ENCODE peak calls at places on chromosomes 1 and 21, in ten cellular contexts. One of them, this sample, is unnamed.

GRCh38 chr1:51622455-51622913 is 5.6 kb downstream of the OSBPL9 start:
- DNase-seq in CD14-positive monocyte: peak
- DNase-seq in HFF-Myc: peak
- DNase-seq in ovary: peak
- DNase-seq in chondrocyte: no peak
- DNase-seq in left ventricle myocardium inferior: peak
- DNase-seq in mammary epithelial cell: peak
- DNase-seq in fibroblast of pulmonary artery: peak
- DNase-seq in osteocyte: no peak
- DNase-seq in kidney epithelial cell: peak
- DNase-seq in this sample: no peak

GRCh38 chr1:117820694-117821381 is 108.6 kb downstream of the GDAP2 start:
- DNase-seq in kidney epithelial cell: no peak
- DNase-seq in mammary epithelial cell: no peak
- DNase-seq in ovary: no peak
- DNase-seq in chondrocyte: no peak
- DNase-seq in osteocyte: no peak
- DNase-seq in CD14-positive monocyte: no peak
- DNase-seq in left ventricle myocardium inferior: no peak
- DNase-seq in fibroblast of pulmonary artery: no peak
- DNase-seq in HFF-Myc: peak
- DNase-seq in this sample: no peak

GRCh38 chr1:7044471-7044805 is 259.2 kb downstream of the CAMTA1 start:
- DNase-seq in osteocyte: no peak
- DNase-seq in kidney epithelial cell: no peak
- DNase-seq in mammary epithelial cell: no peak
- DNase-seq in chondrocyte: no peak
- DNase-seq in fibroblast of pulmonary artery: no peak
- DNase-seq in HFF-Myc: no peak
- DNase-seq in ovary: no peak
- DNase-seq in CD14-positive monocyte: no peak
- DNase-seq in left ventricle myocardium inferior: no peak
- DNase-seq in this sample: no peak

GRCh38 chr1:228842094-228842775 is 107.0 kb downstream of the RHOU start:
- DNase-seq in ovary: peak
- DNase-seq in kidney epithelial cell: peak
- DNase-seq in CD14-positive monocyte: peak
- DNase-seq in chondrocyte: no peak
- DNase-seq in fibroblast of pulmonary artery: peak
- DNase-seq in HFF-Myc: peak
- DNase-seq in osteocyte: no peak
- DNase-seq in mammary epithelial cell: peak
- DNase-seq in left ventricle myocardium inferior: no peak
- DNase-seq in this sample: no peak

GRCh38 chr1:218312509-218312908 is 27.4 kb downstream of the RRP15 start:
- DNase-seq in CD14-positive monocyte: no peak
- DNase-seq in osteocyte: no peak
- DNase-seq in kidney epithelial cell: no peak
- DNase-seq in mammary epithelial cell: no peak
- DNase-seq in ovary: no peak
- DNase-seq in HFF-Myc: no peak
- DNase-seq in chondrocyte: no peak
- DNase-seq in left ventricle myocardium inferior: no peak
- DNase-seq in fibroblast of pulmonary artery: peak
- DNase-seq in this sample: no peak

GRCh38 chr1:14511856-14512585 is 86.5 kb upstream of the KAZN start:
- DNase-seq in CD14-positive monocyte: no peak
- DNase-seq in mammary epithelial cell: no peak
- DNase-seq in left ventricle myocardium inferior: no peak
- DNase-seq in osteocyte: no peak
- DNase-seq in kidney epithelial cell: no peak
- DNase-seq in ovary: no peak
- DNase-seq in fibroblast of pulmonary artery: no peak
- DNase-seq in chondrocyte: no peak
- DNase-seq in HFF-Myc: no peak
- DNase-seq in this sample: no peak

GRCh38 chr21:44701023-44701400 is 4.0 kb downstream of the KRTAP10-12 start:
- DNase-seq in kidney epithelial cell: no peak
- DNase-seq in fibroblast of pulmonary artery: no peak
- DNase-seq in osteocyte: peak
- DNase-seq in HFF-Myc: no peak
- DNase-seq in chondrocyte: no peak
- DNase-seq in CD14-positive monocyte: no peak
- DNase-seq in left ventricle myocardium inferior: no peak
- DNase-seq in mammary epithelial cell: no peak
- DNase-seq in ovary: no peak
- DNase-seq in this sample: no peak

GRCh38 chr1:158644479-158644878 is 39.4 kb downstream of the OR10Z1 start:
- DNase-seq in ovary: no peak
- DNase-seq in CD14-positive monocyte: no peak
- DNase-seq in osteocyte: no peak
- DNase-seq in HFF-Myc: no peak
- DNase-seq in mammary epithelial cell: no peak
- DNase-seq in kidney epithelial cell: no peak
- DNase-seq in fibroblast of pulmonary artery: no peak
- DNase-seq in left ventricle myocardium inferior: no peak
- DNase-seq in chondrocyte: no peak
- DNase-seq in this sample: no peak

GRCh38 chr1:154529308-154529707 is 27.1 kb upstream of the SHE start:
- DNase-seq in chondrocyte: no peak
- DNase-seq in HFF-Myc: no peak
- DNase-seq in ovary: no peak
- DNase-seq in mammary epithelial cell: no peak
- DNase-seq in kidney epithelial cell: no peak
- DNase-seq in CD14-positive monocyte: no peak
- DNase-seq in left ventricle myocardium inferior: no peak
- DNase-seq in fibroblast of pulmonary artery: no peak
- DNase-seq in osteocyte: no peak
- DNase-seq in this sample: no peak

GRCh38 chr1:180267761-180268555 is 37.9 kb downstream of the LHX4 start:
- DNase-seq in chondrocyte: no peak
- DNase-seq in fibroblast of pulmonary artery: no peak
- DNase-seq in ovary: no peak
- DNase-seq in HFF-Myc: no peak
- DNase-seq in mammary epithelial cell: no peak
- DNase-seq in CD14-positive monocyte: no peak
- DNase-seq in kidney epithelial cell: no peak
- DNase-seq in osteocyte: peak
- DNase-seq in left ventricle myocardium inferior: no peak
- DNase-seq in this sample: no peak

GRCh38 chr21:41135715-41136114 is 32.2 kb upstream of the BACE2 start:
- DNase-seq in ovary: no peak
- DNase-seq in osteocyte: no peak
- DNase-seq in left ventricle myocardium inferior: no peak
- DNase-seq in fibroblast of pulmonary artery: no peak
- DNase-seq in mammary epithelial cell: no peak
- DNase-seq in chondrocyte: no peak
- DNase-seq in kidney epithelial cell: no peak
- DNase-seq in CD14-positive monocyte: no peak
- DNase-seq in HFF-Myc: no peak
- DNase-seq in this sample: no peak

GRCh38 chr21:17613242-17613676 is 558 bp upstream of the BTG3 start:
- DNase-seq in CD14-positive monocyte: no peak
- DNase-seq in fibroblast of pulmonary artery: peak
- DNase-seq in HFF-Myc: no peak
- DNase-seq in left ventricle myocardium inferior: no peak
- DNase-seq in ovary: peak
- DNase-seq in chondrocyte: no peak
- DNase-seq in kidney epithelial cell: no peak
- DNase-seq in mammary epithelial cell: no peak
- DNase-seq in osteocyte: no peak
- DNase-seq in this sample: no peak

GRCh38 chr1:85049735-85050166 is 1.5 kb upstream of the MCOLN3 start:
- DNase-seq in chondrocyte: no peak
- DNase-seq in kidney epithelial cell: no peak
- DNase-seq in CD14-positive monocyte: no peak
- DNase-seq in osteocyte: no peak
- DNase-seq in mammary epithelial cell: no peak
- DNase-seq in HFF-Myc: no peak
- DNase-seq in left ventricle myocardium inferior: no peak
- DNase-seq in fibroblast of pulmonary artery: no peak
- DNase-seq in ovary: no peak
- DNase-seq in this sample: no peak

GRCh38 chr1:166947398-166948043 is 27.8 kb downstream of the ILDR2 start:
- DNase-seq in chondrocyte: peak
- DNase-seq in kidney epithelial cell: peak
- DNase-seq in fibroblast of pulmonary artery: peak
- DNase-seq in CD14-positive monocyte: no peak
- DNase-seq in left ventricle myocardium inferior: peak
- DNase-seq in ovary: peak
- DNase-seq in osteocyte: peak
- DNase-seq in HFF-Myc: no peak
- DNase-seq in mammary epithelial cell: peak
- DNase-seq in this sample: no peak

GRCh38 chr1:16063921-16064320 is 9.5 kb downstream of the FAM131C start:
- DNase-seq in fibroblast of pulmonary artery: no peak
- DNase-seq in osteocyte: no peak
- DNase-seq in mammary epithelial cell: no peak
- DNase-seq in chondrocyte: no peak
- DNase-seq in ovary: no peak
- DNase-seq in kidney epithelial cell: no peak
- DNase-seq in CD14-positive monocyte: no peak
- DNase-seq in left ventricle myocardium inferior: no peak
- DNase-seq in HFF-Myc: no peak
- DNase-seq in this sample: no peak

GRCh38 chr1:16063226-16063829 is 10.1 kb downstream of the FAM131C start:
- DNase-seq in kidney epithelial cell: no peak
- DNase-seq in mammary epithelial cell: no peak
- DNase-seq in HFF-Myc: no peak
- DNase-seq in osteocyte: no peak
- DNase-seq in chondrocyte: no peak
- DNase-seq in ovary: no peak
- DNase-seq in CD14-positive monocyte: no peak
- DNase-seq in fibroblast of pulmonary artery: no peak
- DNase-seq in left ventricle myocardium inferior: no peak
- DNase-seq in this sample: no peak

GRCh38 chr1:16066245-16066644 is 7.2 kb downstream of the FAM131C start:
- DNase-seq in chondrocyte: no peak
- DNase-seq in ovary: no peak
- DNase-seq in left ventricle myocardium inferior: no peak
- DNase-seq in fibroblast of pulmonary artery: no peak
- DNase-seq in kidney epithelial cell: no peak
- DNase-seq in osteocyte: no peak
- DNase-seq in HFF-Myc: no peak
- DNase-seq in mammary epithelial cell: no peak
- DNase-seq in CD14-positive monocyte: no peak
- DNase-seq in this sample: no peak

GRCh38 chr1:16064536-16065196 is 8.8 kb downstream of the FAM131C start:
- DNase-seq in chondrocyte: no peak
- DNase-seq in HFF-Myc: no peak
- DNase-seq in ovary: no peak
- DNase-seq in kidney epithelial cell: no peak
- DNase-seq in fibroblast of pulmonary artery: no peak
- DNase-seq in CD14-positive monocyte: no peak
- DNase-seq in mammary epithelial cell: no peak
- DNase-seq in osteocyte: no peak
- DNase-seq in left ventricle myocardium inferior: no peak
- DNase-seq in this sample: no peak

GRCh38 chr1:16065197-16065576 is 8.3 kb downstream of the FAM131C start:
- DNase-seq in mammary epithelial cell: no peak
- DNase-seq in ovary: no peak
- DNase-seq in chondrocyte: no peak
- DNase-seq in fibroblast of pulmonary artery: no peak
- DNase-seq in HFF-Myc: no peak
- DNase-seq in osteocyte: no peak
- DNase-seq in CD14-positive monocyte: no peak
- DNase-seq in kidney epithelial cell: no peak
- DNase-seq in left ventricle myocardium inferior: no peak
- DNase-seq in this sample: no peak
- TF ChIP-seq CTCF in mammary epithelial cell: no peak
- TF ChIP-seq CTCF in ovary: no peak
- TF ChIP-seq CTCF in chondrocyte: no peak
- TF ChIP-seq CTCF in fibroblast of pulmonary artery: no peak
- TF ChIP-seq CTCF in HFF-Myc: no peak
- TF ChIP-seq CTCF in osteocyte: no peak
- TF ChIP-seq CTCF in CD14-positive monocyte: no peak
- TF ChIP-seq CTCF in kidney epithelial cell: no peak
- TF ChIP-seq CTCF in left ventricle myocardium inferior: no peak
- TF ChIP-seq CTCF in this sample: no peak

DNA sequence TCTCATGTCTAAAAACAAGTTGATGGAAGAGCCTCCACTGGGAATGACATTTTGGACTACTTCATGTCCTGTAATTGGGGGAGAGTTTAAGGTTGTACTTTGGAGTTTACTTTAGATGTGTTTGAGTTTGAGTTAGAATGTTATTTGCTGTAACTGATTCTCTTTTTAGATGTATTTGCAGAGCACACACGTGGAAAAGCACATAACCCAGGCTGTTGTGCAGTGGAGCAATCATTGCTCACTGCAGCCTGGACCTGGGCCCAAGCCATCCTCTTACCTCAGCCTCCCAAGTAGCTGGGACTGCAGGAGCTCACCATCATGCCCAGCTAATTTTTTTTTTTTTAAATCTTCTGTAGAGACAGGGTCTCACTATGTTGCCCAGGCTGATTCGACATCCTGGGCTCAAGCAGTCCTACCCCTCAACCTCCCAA is 36.7 kb upstream of the SH3D21 start:
- DNase-seq in left ventricle myocardium inferior: no peak
- DNase-seq in mammary epithelial cell: no peak
- DNase-seq in ovary: no peak
- DNase-seq in CD14-positive monocyte: no peak
- DNase-seq in osteocyte: no peak
- DNase-seq in kidney epithelial cell: no peak
- DNase-seq in chondrocyte: no peak
- DNase-seq in HFF-Myc: no peak
- DNase-seq in fibroblast of pulmonary artery: peak
- DNase-seq in this sample: no peak
- TF ChIP-seq CTCF in left ventricle myocardium inferior: no peak
- TF ChIP-seq CTCF in mammary epithelial cell: no peak
- TF ChIP-seq CTCF in ovary: no peak
- TF ChIP-seq CTCF in CD14-positive monocyte: no peak
- TF ChIP-seq CTCF in osteocyte: no peak
- TF ChIP-seq CTCF in kidney epithelial cell: no peak
- TF ChIP-seq CTCF in chondrocyte: no peak
- TF ChIP-seq CTCF in HFF-Myc: no peak
- TF ChIP-seq CTCF in fibroblast of pulmonary artery: no peak
- TF ChIP-seq CTCF in this sample: no peak

DNA sequence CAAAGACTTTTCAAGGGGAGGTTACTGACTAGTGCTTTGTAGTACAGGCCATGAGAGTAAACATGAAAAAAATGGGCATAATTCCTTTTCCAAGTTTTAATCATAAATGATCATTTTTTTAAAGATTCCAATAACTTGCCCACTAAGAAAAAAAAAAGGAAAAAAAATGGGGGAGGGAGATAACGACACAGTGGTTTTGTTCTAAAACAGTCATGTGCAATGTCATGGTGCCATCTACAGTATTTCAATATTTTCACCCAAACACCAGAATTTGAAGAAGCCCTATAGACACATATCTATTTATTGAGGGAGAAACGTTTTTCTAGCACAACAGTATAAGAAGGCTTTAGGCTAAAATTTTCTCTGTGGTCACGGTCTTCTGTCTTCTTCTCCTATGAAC is 250.2 kb downstream of the LTN1 start:
- DNase-seq in mammary epithelial cell: peak
- DNase-seq in CD14-positive monocyte: no peak
- DNase-seq in fibroblast of pulmonary artery: peak
- DNase-seq in HFF-Myc: no peak
- DNase-seq in left ventricle myocardium inferior: no peak
- DNase-seq in chondrocyte: no peak
- DNase-seq in ovary: no peak
- DNase-seq in osteocyte: no peak
- DNase-seq in kidney epithelial cell: no peak
- DNase-seq in this sample: no peak
- TF ChIP-seq CTCF in mammary epithelial cell: peak
- TF ChIP-seq CTCF in CD14-positive monocyte: no peak
- TF ChIP-seq CTCF in fibroblast of pulmonary artery: peak
- TF ChIP-seq CTCF in HFF-Myc: peak
- TF ChIP-seq CTCF in left ventricle myocardium inferior: peak
- TF ChIP-seq CTCF in chondrocyte: peak
- TF ChIP-seq CTCF in ovary: no peak
- TF ChIP-seq CTCF in osteocyte: peak
- TF ChIP-seq CTCF in kidney epithelial cell: no peak
- TF ChIP-seq CTCF in this sample: no peak

GRCh38 chr1:44090409-44091252 is 28.0 kb upstream of the KLF17 start:
- DNase-seq in left ventricle myocardium inferior: no peak
- DNase-seq in osteocyte: no peak
- DNase-seq in fibroblast of pulmonary artery: no peak
- DNase-seq in CD14-positive monocyte: no peak
- DNase-seq in mammary epithelial cell: no peak
- DNase-seq in HFF-Myc: no peak
- DNase-seq in ovary: no peak
- DNase-seq in kidney epithelial cell: no peak
- DNase-seq in chondrocyte: no peak
- DNase-seq in this sample: no peak
- TF ChIP-seq CTCF in left ventricle myocardium inferior: no peak
- TF ChIP-seq CTCF in osteocyte: no peak
- TF ChIP-seq CTCF in fibroblast of pulmonary artery: no peak
- TF ChIP-seq CTCF in CD14-positive monocyte: no peak
- TF ChIP-seq CTCF in mammary epithelial cell: no peak
- TF ChIP-seq CTCF in HFF-Myc: no peak
- TF ChIP-seq CTCF in ovary: no peak
- TF ChIP-seq CTCF in kidney epithelial cell: no peak
- TF ChIP-seq CTCF in chondrocyte: no peak
- TF ChIP-seq CTCF in this sample: no peak